ENCODE peak calls at places on chromosome 16, in five cellular contexts. One of them, this sample, is unnamed.

GRCh38 chr16:4780235-4780634 is 7.9 kb downstream of the SEPTIN12 start:
- DNase-seq in GM23338: no peak
- DNase-seq in GM23248: peak
- DNase-seq in SK-N-SH: no peak
- DNase-seq in neural progenitor cell: no peak
- DNase-seq in this sample: no peak

GRCh38 chr16:21218135-21218534 is 6.8 kb upstream of the ZP2 start:
- DNase-seq in GM23338: no peak
- DNase-seq in GM23248: no peak
- DNase-seq in SK-N-SH: no peak
- DNase-seq in neural progenitor cell: no peak
- DNase-seq in this sample: no peak

GRCh38 chr16:80527297-80527696 is 13.5 kb upstream of the DYNLRB2 start:
- DNase-seq in GM23338: peak
- DNase-seq in GM23248: peak
- DNase-seq in SK-N-SH: peak
- DNase-seq in neural progenitor cell: peak
- DNase-seq in this sample: peak

GRCh38 chr16:85640254-85640558 is 27.1 kb downstream of the GSE1 start:
- DNase-seq in GM23338: no peak
- DNase-seq in GM23248: no peak
- DNase-seq in SK-N-SH: no peak
- DNase-seq in neural progenitor cell: no peak
- DNase-seq in this sample: no peak

GRCh38 chr16:55370762-55371482 is 46.9 kb downstream of the IRX6 start:
- DNase-seq in GM23338: peak
- DNase-seq in GM23248: peak
- DNase-seq in SK-N-SH: peak
- DNase-seq in neural progenitor cell: peak
- DNase-seq in this sample: peak

GRCh38 chr16:17432902-17433576 is 37.7 kb downstream of the XYLT1 start:
- DNase-seq in GM23338: no peak
- DNase-seq in GM23248: peak
- DNase-seq in SK-N-SH: no peak
- DNase-seq in neural progenitor cell: no peak
- DNase-seq in this sample: no peak

GRCh38 chr16:51821527-51821926 is 670.5 kb upstream of the SALL1 start:
- DNase-seq in GM23338: no peak
- DNase-seq in GM23248: no peak
- DNase-seq in SK-N-SH: no peak
- DNase-seq in neural progenitor cell: no peak
- DNase-seq in this sample: no peak

GRCh38 chr16:67128887-67129286 is 19.1 kb downstream of the PHAF1 start:
- DNase-seq in GM23338: no peak
- DNase-seq in GM23248: no peak
- DNase-seq in SK-N-SH: no peak
- DNase-seq in neural progenitor cell: no peak
- DNase-seq in this sample: no peak

GRCh38 chr16:14309001-14309886 is 238.1 kb downstream of the MRTFB start:
- DNase-seq in GM23338: peak
- DNase-seq in GM23248: peak
- DNase-seq in SK-N-SH: no peak
- DNase-seq in neural progenitor cell: peak
- DNase-seq in this sample: no peak

GRCh38 chr16:54287758-54288591 is 1.4 kb upstream of the IRX3 start:
- DNase-seq in GM23338: peak
- DNase-seq in GM23248: peak
- DNase-seq in SK-N-SH: no peak
- DNase-seq in neural progenitor cell: peak
- DNase-seq in this sample: no peak

GRCh38 chr16:30700971-30701370 is 2.0 kb downstream of the SRCAP start:
- DNase-seq in GM23338: no peak
- DNase-seq in GM23248: no peak
- DNase-seq in SK-N-SH: no peak
- DNase-seq in neural progenitor cell: no peak
- DNase-seq in this sample: no peak

GRCh38 chr16:85231959-85232358 is 119.7 kb upstream of the CIBAR2 start:
- DNase-seq in GM23338: no peak
- DNase-seq in GM23248: peak
- DNase-seq in SK-N-SH: no peak
- DNase-seq in neural progenitor cell: no peak
- DNase-seq in this sample: no peak

GRCh38 chr16:79605999-79606398 is 5.5 kb upstream of the MAF start:
- DNase-seq in GM23338: peak
- DNase-seq in GM23248: peak
- DNase-seq in SK-N-SH: no peak
- DNase-seq in neural progenitor cell: peak
- DNase-seq in this sample: peak

GRCh38 chr16:82888616-82889015 is 261.8 kb downstream of the CDH13 start:
- DNase-seq in GM23338: no peak
- DNase-seq in GM23248: no peak
- DNase-seq in SK-N-SH: no peak
- DNase-seq in neural progenitor cell: no peak
- DNase-seq in this sample: no peak

GRCh38 chr16:73262931-73263330 is 215.0 kb upstream of the ZFHX3 start:
- DNase-seq in GM23338: no peak
- DNase-seq in GM23248: no peak
- DNase-seq in SK-N-SH: no peak
- DNase-seq in neural progenitor cell: no peak
- DNase-seq in this sample: no peak

GRCh38 chr16:50246299-50247122 is 19.8 kb upstream of the ADCY7 start:
- DNase-seq in GM23338: peak
- DNase-seq in GM23248: peak
- DNase-seq in SK-N-SH: peak
- DNase-seq in neural progenitor cell: peak
- DNase-seq in this sample: no peak

GRCh38 chr16:23508589-23509440 is 1.5 kb downstream of the GGA2 start:
- DNase-seq in GM23338: peak
- DNase-seq in GM23248: peak
- DNase-seq in SK-N-SH: no peak
- DNase-seq in neural progenitor cell: peak
- DNase-seq in this sample: no peak

GRCh38 chr16:75527825-75528299 is 8.0 kb downstream of the CHST5 start:
- DNase-seq in GM23338: no peak
- DNase-seq in GM23248: no peak
- DNase-seq in SK-N-SH: no peak
- DNase-seq in neural progenitor cell: no peak
- DNase-seq in this sample: no peak

GRCh38 chr16:29975811-29976511 is 2.3 kb downstream of the TAOK2 start:
- DNase-seq in GM23338: no peak
- DNase-seq in GM23248: peak
- DNase-seq in SK-N-SH: no peak
- DNase-seq in neural progenitor cell: no peak
- DNase-seq in this sample: no peak

GRCh38 chr16:50311891-50312501 is 45.6 kb downstream of the ADCY7 start:
- DNase-seq in GM23338: no peak
- DNase-seq in GM23248: no peak
- DNase-seq in SK-N-SH: no peak
- DNase-seq in neural progenitor cell: no peak
- DNase-seq in this sample: no peak

GRCh38 chr16:78902291-78902690 is 698.2 kb downstream of the MAF start:
- DNase-seq in GM23338: no peak
- DNase-seq in GM23248: no peak
- DNase-seq in SK-N-SH: no peak
- DNase-seq in neural progenitor cell: no peak
- DNase-seq in this sample: no peak

GRCh38 chr16:70160388-70160787 is 13.2 kb upstream of the CLEC18C start:
- DNase-seq in GM23338: no peak
- DNase-seq in GM23248: no peak
- DNase-seq in SK-N-SH: peak
- DNase-seq in neural progenitor cell: no peak
- DNase-seq in this sample: no peak

GRCh38 chr16:4411684-4412083 is 4.7 kb downstream of the CORO7 start:
- DNase-seq in GM23338: no peak
- DNase-seq in GM23248: no peak
- DNase-seq in SK-N-SH: peak
- DNase-seq in neural progenitor cell: no peak
- DNase-seq in this sample: no peak

GRCh38 chr16:66293932-66294331 is 72.6 kb upstream of the CDH5 start:
- DNase-seq in GM23338: no peak
- DNase-seq in GM23248: no peak
- DNase-seq in SK-N-SH: no peak
- DNase-seq in neural progenitor cell: no peak
- DNase-seq in this sample: no peak

GRCh38 chr16:9124908-9125584 is 33.6 kb downstream of the HAPSTR1 start:
- DNase-seq in GM23338: peak
- DNase-seq in GM23248: no peak
- DNase-seq in SK-N-SH: no peak
- DNase-seq in neural progenitor cell: no peak
- DNase-seq in this sample: no peak

DNA sequence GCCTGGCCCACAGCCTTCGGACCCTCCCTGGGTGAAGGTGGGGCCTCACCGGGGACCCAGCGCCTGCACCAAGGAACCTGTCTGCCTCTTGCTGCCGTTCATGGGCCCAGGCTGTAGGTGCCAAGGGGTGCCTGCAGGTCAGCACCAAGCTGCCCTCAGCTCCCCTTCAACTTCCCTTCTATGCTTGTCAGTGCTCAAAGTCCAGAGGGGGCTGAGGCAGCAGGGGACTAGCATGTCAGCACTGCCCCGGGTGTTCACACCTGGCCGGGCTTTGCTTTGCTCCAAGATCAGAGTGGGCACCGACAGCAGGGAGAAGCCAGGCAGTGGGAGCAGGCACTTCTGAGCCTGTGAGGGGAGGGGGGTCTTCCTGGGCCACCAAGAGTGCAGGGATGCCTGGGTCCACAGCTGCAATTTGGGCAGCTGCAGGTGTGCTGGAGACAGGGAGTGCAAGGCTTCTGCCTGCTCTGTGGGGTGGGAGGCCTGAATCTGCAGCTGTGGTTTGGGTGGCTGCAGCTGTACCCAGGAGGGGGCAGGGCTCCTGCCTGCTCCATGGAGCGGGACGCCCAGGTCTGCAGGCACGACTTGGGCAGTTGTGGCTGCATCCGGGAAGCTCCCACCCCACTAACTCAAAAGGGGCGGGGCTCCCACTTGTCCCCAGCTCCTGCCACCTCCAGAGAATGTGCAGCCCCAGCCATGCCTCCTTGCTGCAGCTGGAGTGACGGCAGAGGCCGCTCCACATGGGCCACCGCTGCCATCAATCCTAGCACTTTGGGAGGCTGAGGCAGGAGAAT is 27.6 kb upstream of the PRM1 start:
- DNase-seq in GM23338: no peak
- DNase-seq in GM23248: no peak
- DNase-seq in SK-N-SH: no peak
- DNase-seq in neural progenitor cell: peak
- DNase-seq in this sample: peak
- TF ChIP-seq EZH2phosphoT487 in GM23338: no peak
- TF ChIP-seq EZH2phosphoT487 in GM23248: no peak
- TF ChIP-seq EZH2phosphoT487 in SK-N-SH: no peak
- TF ChIP-seq EZH2phosphoT487 in neural progenitor cell: no peak
- TF ChIP-seq EZH2phosphoT487 in this sample: no peak

GRCh38 chr16:27406729-27407128 is 4.8 kb downstream of the IL21R start:
- DNase-seq in GM23338: no peak
- DNase-seq in GM23248: no peak
- DNase-seq in SK-N-SH: no peak
- DNase-seq in neural progenitor cell: no peak
- DNase-seq in this sample: no peak

GRCh38 chr16:27405546-27406451 is 3.8 kb downstream of the IL21R start:
- DNase-seq in GM23338: no peak
- DNase-seq in GM23248: peak
- DNase-seq in SK-N-SH: no peak
- DNase-seq in neural progenitor cell: no peak
- DNase-seq in this sample: no peak

GRCh38 chr16:27408602-27409031 is 6.6 kb downstream of the IL21R start:
- DNase-seq in GM23338: no peak
- DNase-seq in GM23248: no peak
- DNase-seq in SK-N-SH: no peak
- DNase-seq in neural progenitor cell: no peak
- DNase-seq in this sample: no peak

GRCh38 chr16:27407158-27407557 is 5.2 kb downstream of the IL21R start:
- DNase-seq in GM23338: no peak
- DNase-seq in GM23248: no peak
- DNase-seq in SK-N-SH: no peak
- DNase-seq in neural progenitor cell: no peak
- DNase-seq in this sample: no peak

GRCh38 chr16:27408012-27408601 is 6.1 kb downstream of the IL21R start:
- DNase-seq in GM23338: no peak
- DNase-seq in GM23248: peak
- DNase-seq in SK-N-SH: no peak
- DNase-seq in neural progenitor cell: no peak
- DNase-seq in this sample: no peak
- TF ChIP-seq EZH2phosphoT487 in GM23338: no peak
- TF ChIP-seq EZH2phosphoT487 in GM23248: no peak
- TF ChIP-seq EZH2phosphoT487 in SK-N-SH: no peak
- TF ChIP-seq EZH2phosphoT487 in neural progenitor cell: no peak
- TF ChIP-seq EZH2phosphoT487 in this sample: no peak

GRCh38 chr16:25413962-25414361 is 156.3 kb upstream of the ZKSCAN2 start:
- DNase-seq in GM23338: no peak
- DNase-seq in GM23248: peak
- DNase-seq in SK-N-SH: no peak
- DNase-seq in neural progenitor cell: no peak
- DNase-seq in this sample: no peak
- TF ChIP-seq EZH2phosphoT487 in GM23338: no peak
- TF ChIP-seq EZH2phosphoT487 in GM23248: no peak
- TF ChIP-seq EZH2phosphoT487 in SK-N-SH: no peak
- TF ChIP-seq EZH2phosphoT487 in neural progenitor cell: no peak
- TF ChIP-seq EZH2phosphoT487 in this sample: no peak

GRCh38 chr16:87661561-87661960 is 59.3 kb downstream of the JPH3 start:
- DNase-seq in GM23338: peak
- DNase-seq in GM23248: peak
- DNase-seq in SK-N-SH: no peak
- DNase-seq in neural progenitor cell: peak
- DNase-seq in this sample: peak
- TF ChIP-seq EZH2phosphoT487 in GM23338: no peak
- TF ChIP-seq EZH2phosphoT487 in GM23248: no peak
- TF ChIP-seq EZH2phosphoT487 in SK-N-SH: no peak
- TF ChIP-seq EZH2phosphoT487 in neural progenitor cell: no peak
- TF ChIP-seq EZH2phosphoT487 in this sample: no peak

DNA sequence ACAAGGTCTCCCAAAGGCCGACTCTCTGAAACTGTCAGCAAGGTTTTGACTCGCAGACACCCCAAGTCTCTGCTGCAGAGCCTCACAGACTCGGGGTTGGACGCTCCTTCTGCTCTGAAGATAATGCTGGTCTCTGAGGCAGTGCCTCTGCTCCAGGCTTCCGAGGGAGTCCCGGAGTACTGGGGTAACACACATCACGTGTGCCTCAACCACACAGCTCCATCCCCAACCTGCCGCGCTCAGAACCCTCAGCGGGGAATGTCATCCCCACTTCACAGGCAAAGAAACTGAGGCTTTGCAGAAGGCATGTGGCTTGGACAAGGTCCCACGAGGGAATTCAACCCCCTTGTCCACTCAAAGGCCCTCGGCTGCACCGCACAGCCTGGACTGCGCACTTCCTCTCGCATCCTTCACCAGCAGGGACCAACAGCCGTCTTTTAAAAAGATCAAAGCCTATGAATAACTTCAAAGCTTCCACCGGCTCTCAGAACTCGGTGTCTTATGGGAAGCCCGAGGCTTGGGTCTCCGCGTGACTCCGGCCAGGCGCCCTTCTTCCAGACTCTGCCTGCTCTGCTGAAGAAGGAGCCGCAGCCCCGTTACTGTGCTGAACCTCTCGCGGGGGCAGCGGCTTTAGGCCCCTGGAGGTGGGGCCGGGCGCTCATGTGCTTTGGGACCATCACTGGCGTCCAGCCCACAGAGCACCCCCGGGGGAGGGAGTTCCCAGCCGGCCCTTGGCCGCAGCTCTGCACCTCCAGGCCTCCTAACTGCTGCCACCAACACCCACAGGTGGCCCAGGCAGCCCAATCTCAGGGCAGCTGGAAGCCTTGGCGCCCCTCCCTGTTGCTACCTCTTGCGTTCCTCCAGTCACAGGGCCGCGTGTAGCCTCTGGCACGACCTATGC is 2.2 kb downstream of the TMEM204 start:
- DNase-seq in GM23338: peak
- DNase-seq in GM23248: peak
- DNase-seq in SK-N-SH: no peak
- DNase-seq in neural progenitor cell: no peak
- DNase-seq in this sample: no peak
- TF ChIP-seq EZH2phosphoT487 in GM23338: no peak
- TF ChIP-seq EZH2phosphoT487 in GM23248: no peak
- TF ChIP-seq EZH2phosphoT487 in SK-N-SH: no peak
- TF ChIP-seq EZH2phosphoT487 in neural progenitor cell: no peak
- TF ChIP-seq EZH2phosphoT487 in this sample: no peak